ENCODE peak calls at places on chromosomes 4 and X, in ten cellular contexts. U, L, M, H, I, V, G, F, Q and W are unnamed samples.

GRCh38 chr4:72496119-72496518 is 72.9 kb downstream of the ADAMTS3 start:
- DNase-seq in I (no peak), M (no peak), L (no peak), U (no peak), G (peak), F (no peak), V (no peak), Q (peak), H (no peak), W (no peak)

GRCh38 chr4:115272185-115272584 is 158.8 kb upstream of the NDST4 start:
- DNase-seq in H (no peak), I (no peak), M (no peak), L (no peak), V (no peak), F (no peak), G (no peak), U (no peak), Q (no peak), W (no peak)

GRCh38 chrX:37785569-37785968 is 5.7 kb downstream of the CYBB start:
- DNase-seq in U (no peak), Q (peak), V (no peak), I (no peak), G (no peak), M (no peak), H (no peak), F (no peak), L (no peak), W (no peak)

GRCh38 chrX:30806187-30806728 is 82.8 kb downstream of the TAB3 start:
- DNase-seq in I (no peak), U (peak), G (no peak), M (no peak), F (no peak), Q (no peak), V (no peak), H (no peak), L (no peak), W (no peak)

GRCh38 chrX:14916017-14916674 is 42.9 kb downstream of the MOSPD2 start:
- DNase-seq in F (no peak), H (no peak), V (no peak), M (peak), L (no peak), Q (peak), G (peak), U (no peak), I (no peak), W (no peak)

GRCh38 chr4:22842360-22842759 is 149.6 kb downstream of the GBA3 start:
- DNase-seq in M (no peak), F (no peak), H (no peak), Q (no peak), I (no peak), L (no peak), U (no peak), G (no peak), V (no peak), W (no peak)

GRCh38 chr4:23033796-23034195 is 341.1 kb downstream of the GBA3 start:
- DNase-seq in H (no peak), M (peak), G (peak), U (no peak), F (no peak), I (no peak), Q (no peak), V (peak), L (no peak), W (no peak)

GRCh38 chr4:1170805-1171305 is 1.5 kb downstream of the SPON2 start:
- DNase-seq in H (no peak), G (no peak), L (no peak), Q (no peak), V (no peak), U (peak), I (no peak), M (no peak), F (peak), W (no peak)

GRCh38 chr4:78561677-78562076 is 10.1 kb downstream of the ANXA3 start:
- DNase-seq in F (no peak), V (no peak), Q (no peak), M (no peak), H (no peak), U (no peak), G (peak), L (no peak), I (no peak), W (no peak)

GRCh38 chr4:117983541-117984451 is 50.5 kb upstream of the NDST3 start:
- DNase-seq in H (no peak), U (no peak), L (no peak), I (no peak), F (no peak), M (peak), V (no peak), G (no peak), Q (no peak), W (no peak)

GRCh38 chr4:148076964-148077363 is 345.1 kb downstream of the ARHGAP10 start:
- DNase-seq in F (no peak), Q (peak), H (no peak), I (no peak), G (no peak), U (no peak), V (no peak), L (no peak), M (no peak), W (no peak)

GRCh38 chr4:184732126-184732525 is 1.8 kb downstream of the CENPU start:
- DNase-seq in Q (peak), G (peak), L (no peak), M (no peak), H (no peak), I (no peak), U (no peak), F (no peak), V (no peak), W (no peak)

GRCh38 chr4:103075894-103076776 is at the start of gene SLC9B2:
- DNase-seq in V (no peak), F (peak), G (peak), L (peak), Q (peak), H (peak), M (no peak), I (peak), U (peak), W (peak)

GRCh38 chrX:108914791-108915190 is 178.4 kb upstream of the IRS4 start:
- DNase-seq in V (no peak), Q (no peak), F (no peak), L (no peak), I (no peak), U (no peak), G (no peak), H (no peak), M (no peak), W (no peak)

GRCh38 chr4:29277381-29277780 is 1442.8 kb upstream of the PCDH7 start:
- DNase-seq in I (no peak), U (no peak), V (peak), M (peak), H (no peak), F (no peak), L (no peak), G (peak), Q (peak), W (no peak)

GRCh38 chr4:140156529-140157171 is 2.7 kb upstream of the MAML3 start:
- DNase-seq in L (no peak), M (no peak), H (no peak), F (no peak), Q (no peak), V (no peak), I (no peak), G (no peak), U (no peak), W (no peak)

GRCh38 chr4:104352211-104352610 is 142.5 kb downstream of the CXXC4 start:
- DNase-seq in V (no peak), H (no peak), I (no peak), G (no peak), M (no peak), F (no peak), U (no peak), L (no peak), Q (no peak), W (no peak)

GRCh38 chrX:85111347-85111746 is 107.7 kb downstream of the APOOL start:
- DNase-seq in F (no peak), M (no peak), L (no peak), V (no peak), U (no peak), I (no peak), G (peak), Q (peak), H (no peak), W (no peak)

GRCh38 chrX:51851507-51852085 is 41.8 kb upstream of the MAGED1 start:
- DNase-seq in G (no peak), H (no peak), F (no peak), M (no peak), Q (no peak), V (no peak), L (no peak), I (no peak), U (no peak), W (no peak)

GRCh38 chr4:114598191-114599121 is at the start of gene UGT8:
- DNase-seq in Q (peak), F (peak), M (no peak), H (peak), G (peak), L (peak), U (peak), V (no peak), I (peak), W (peak)

GRCh38 chr4:113024373-113024772 is 25.1 kb upstream of the ANK2 start:
- DNase-seq in F (no peak), Q (peak), I (no peak), L (no peak), U (no peak), H (no peak), M (no peak), G (no peak), V (no peak), W (no peak)

GRCh38 chr4:126427781-126428360 is 1113.1 kb downstream of the FAT4 start:
- DNase-seq in G (no peak), M (no peak), H (no peak), V (no peak), Q (no peak), U (no peak), F (no peak), L (no peak), I (no peak), W (no peak)

GRCh38 chr4:182809417-182810102 is 107.6 kb downstream of the DCTD start:
- DNase-seq in G (no peak), H (no peak), I (no peak), M (no peak), F (no peak), U (no peak), V (no peak), L (no peak), Q (no peak), W (peak)

GRCh38 chrX:153970398-153971123 is 1.1 kb downstream of the HCFC1 start:
- DNase-seq in M (peak), I (no peak), H (peak), Q (peak), U (no peak), G (peak), L (peak), V (no peak), F (no peak), W (no peak)

GRCh38 chrX:100381613-100382012 is 28.5 kb downstream of the PCDH19 start:
- DNase-seq in Q (peak), G (peak), H (no peak), I (no peak), V (no peak), M (no peak), U (no peak), F (no peak), L (no peak), W (no peak)

GRCh38 chr4:167020410-167020809 is 213.9 kb downstream of the SPOCK3 start:
- DNase-seq in H (no peak), Q (no peak), U (no peak), F (no peak), L (no peak), I (no peak), M (no peak), G (peak), V (no peak), W (peak)

GRCh38 chrX:108537005-108537404 is 97.4 kb downstream of the COL4A5 start:
- DNase-seq in I (no peak), U (no peak), L (no peak), V (no peak), G (peak), Q (peak), H (no peak), M (peak), F (no peak), W (peak)

GRCh38 chr4:144645621-144646522 is at the start of gene HHIP:
- DNase-seq in U (peak), F (peak), M (peak), L (peak), Q (peak), I (peak), V (no peak), H (peak), G (peak), W (peak)

GRCh38 chr4:9987749-9988346 is 33.4 kb downstream of the SLC2A9 start:
- DNase-seq in U (no peak), G (no peak), Q (no peak), L (no peak), I (no peak), F (no peak), H (no peak), V (no peak), M (no peak), W (no peak)

DNA sequence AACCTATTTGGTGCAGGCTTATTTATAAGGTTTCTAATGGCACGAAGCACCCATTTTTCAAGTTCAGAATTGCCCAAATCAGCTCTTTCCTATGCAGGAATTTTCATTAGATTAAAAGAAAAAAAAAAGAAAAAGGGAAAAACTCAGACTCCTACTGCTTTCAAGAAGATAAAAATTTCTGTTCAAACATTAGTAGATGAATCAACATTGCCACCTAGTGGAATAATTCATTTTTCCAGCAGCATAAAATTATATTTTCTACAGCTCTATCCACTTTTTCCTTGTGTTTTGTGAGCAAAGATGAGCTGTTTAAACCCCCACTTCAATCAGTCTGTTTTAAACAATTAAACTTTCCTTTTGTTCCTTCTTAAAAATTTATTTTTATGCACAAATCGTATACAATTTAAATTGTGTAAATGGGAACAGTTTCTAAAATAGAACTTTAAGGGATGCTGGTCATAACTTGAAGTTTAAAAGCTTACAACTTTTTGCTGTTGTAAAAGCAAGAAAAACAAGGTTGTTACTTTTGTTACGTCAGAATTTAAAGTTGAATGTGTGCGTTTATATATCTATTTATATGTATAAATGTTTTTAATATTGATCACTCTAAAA is 309.8 kb downstream of the ARAP2 start:
- DNase-seq in V (peak), M (peak), U (no peak), F (no peak), Q (peak), H (no peak), L (no peak), G (peak), I (no peak), W (no peak)
- TF ChIP-seq CTCF in V (peak), M (peak), U (peak), F (peak), Q (peak), H (no peak), L (peak), G (peak), I (peak), W (peak)

GRCh38 chrX:20506739-20507138 is 240.0 kb upstream of the RPS6KA3 start:
- DNase-seq in U (no peak), L (no peak), G (no peak), M (no peak), I (no peak), H (no peak), V (no peak), F (no peak), Q (no peak), W (no peak)
- TF ChIP-seq CTCF in U (no peak), L (no peak), G (peak), M (no peak), I (no peak), H (no peak), V (no peak), F (no peak), Q (no peak), W (no peak)

GRCh38 chr4:108172780-108173598 is 4.3 kb upstream of the LEF1 start:
- DNase-seq in Q (peak), G (peak), F (peak), M (peak), U (peak), V (no peak), L (peak), H (peak), I (peak), W (peak)
- TF ChIP-seq CTCF in Q (no peak), G (no peak), F (no peak), M (no peak), U (peak), V (no peak), L (no peak), H (no peak), I (no peak), W (no peak)

GRCh38 chrX:80181079-80181478 is 166.5 kb downstream of the TBX22 start:
- DNase-seq in L (no peak), M (no peak), V (no peak), Q (no peak), G (peak), U (no peak), H (peak), F (no peak), I (no peak), W (peak)
- TF ChIP-seq CTCF in L (peak), M (no peak), V (no peak), Q (peak), G (peak), U (peak), H (no peak), F (no peak), I (no peak), W (peak)

DNA sequence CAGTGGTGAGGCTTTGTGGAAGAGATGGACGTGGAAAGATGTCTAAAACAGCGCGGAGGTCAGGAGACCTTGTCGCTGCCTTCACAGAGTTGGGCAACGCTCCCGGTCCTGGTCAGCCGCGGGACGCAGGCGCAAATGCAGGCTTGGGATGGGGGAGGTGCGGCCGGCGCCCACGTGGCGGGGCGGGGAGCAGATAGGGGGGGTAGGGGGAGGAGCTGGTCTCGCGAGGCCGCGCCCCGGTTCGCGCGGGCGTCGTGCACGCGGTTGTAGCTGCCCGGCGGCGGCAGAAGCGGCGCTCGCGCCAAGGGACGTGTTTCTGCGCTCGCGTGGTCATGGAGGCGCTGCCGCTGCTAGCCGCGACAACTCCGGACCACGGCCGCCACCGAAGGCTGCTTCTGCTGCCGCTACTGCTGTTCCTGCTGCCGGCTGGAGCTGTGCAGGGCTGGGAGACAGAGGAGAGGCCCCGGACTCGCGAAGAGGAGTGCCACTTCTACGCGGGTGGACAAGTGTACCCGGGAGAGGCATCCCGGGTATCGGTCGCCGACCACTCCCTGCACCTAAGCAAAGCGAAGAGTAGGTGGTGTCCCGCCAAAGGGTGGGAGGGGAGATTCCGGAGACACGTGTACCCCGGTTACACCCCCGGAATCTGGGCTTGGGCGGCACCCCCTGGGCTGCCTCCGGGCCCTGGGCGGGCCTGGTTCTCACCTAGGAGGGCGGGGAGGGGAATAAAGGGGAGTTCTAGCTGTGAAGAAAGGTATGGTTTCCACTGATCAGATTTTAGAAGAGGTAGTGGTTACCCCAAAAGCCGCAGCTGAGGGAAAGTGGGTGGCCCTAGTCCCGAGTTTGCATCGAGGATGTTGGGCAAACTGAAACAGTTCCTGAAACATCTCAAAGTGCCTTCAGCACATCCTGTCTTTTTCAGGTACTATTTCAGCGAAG is at the start of gene PRDX4:
- DNase-seq in F (peak), H (peak), Q (peak), V (peak), M (peak), U (peak), G (peak), I (peak), L (peak), W (peak)
- TF ChIP-seq CTCF in F (no peak), H (no peak), Q (no peak), V (no peak), M (no peak), U (no peak), G (no peak), I (no peak), L (no peak), W (no peak)

GRCh38 chr4:122229857-122230256 is 77.7 kb downstream of the BLTP1 start:
- DNase-seq in V (no peak), M (no peak), F (no peak), I (no peak), U (no peak), Q (no peak), H (no peak), G (no peak), L (no peak), W (no peak)

GRCh38 chr4:122227202-122227601 is 75.1 kb downstream of the BLTP1 start:
- DNase-seq in H (no peak), U (no peak), I (no peak), G (no peak), Q (no peak), V (no peak), L (no peak), F (no peak), M (no peak), W (no peak)

GRCh38 chr4:122221322-122221721 is 69.2 kb downstream of the BLTP1 start:
- DNase-seq in L (no peak), I (no peak), H (no peak), F (no peak), G (no peak), V (no peak), Q (no peak), U (no peak), M (no peak), W (no peak)

GRCh38 chr4:122219356-122219755 is 67.2 kb downstream of the BLTP1 start:
- DNase-seq in G (no peak), U (no peak), I (no peak), F (no peak), V (no peak), Q (no peak), H (no peak), M (no peak), L (no peak), W (no peak)

GRCh38 chr4:122224348-122224747 is 72.2 kb downstream of the BLTP1 start:
- DNase-seq in Q (peak), U (no peak), I (no peak), L (no peak), F (no peak), H (no peak), M (peak), G (peak), V (no peak), W (peak)
- TF ChIP-seq CTCF in Q (peak), U (peak), I (no peak), L (no peak), F (no peak), H (no peak), M (peak), G (peak), V (peak), W (no peak)

GRCh38 chrX:119885554-119886428 is 9.9 kb upstream of the AKAP14 start:
- DNase-seq in L (no peak), G (peak), V (no peak), F (no peak), I (no peak), M (no peak), Q (peak), H (no peak), U (no peak), W (no peak)

DNA sequence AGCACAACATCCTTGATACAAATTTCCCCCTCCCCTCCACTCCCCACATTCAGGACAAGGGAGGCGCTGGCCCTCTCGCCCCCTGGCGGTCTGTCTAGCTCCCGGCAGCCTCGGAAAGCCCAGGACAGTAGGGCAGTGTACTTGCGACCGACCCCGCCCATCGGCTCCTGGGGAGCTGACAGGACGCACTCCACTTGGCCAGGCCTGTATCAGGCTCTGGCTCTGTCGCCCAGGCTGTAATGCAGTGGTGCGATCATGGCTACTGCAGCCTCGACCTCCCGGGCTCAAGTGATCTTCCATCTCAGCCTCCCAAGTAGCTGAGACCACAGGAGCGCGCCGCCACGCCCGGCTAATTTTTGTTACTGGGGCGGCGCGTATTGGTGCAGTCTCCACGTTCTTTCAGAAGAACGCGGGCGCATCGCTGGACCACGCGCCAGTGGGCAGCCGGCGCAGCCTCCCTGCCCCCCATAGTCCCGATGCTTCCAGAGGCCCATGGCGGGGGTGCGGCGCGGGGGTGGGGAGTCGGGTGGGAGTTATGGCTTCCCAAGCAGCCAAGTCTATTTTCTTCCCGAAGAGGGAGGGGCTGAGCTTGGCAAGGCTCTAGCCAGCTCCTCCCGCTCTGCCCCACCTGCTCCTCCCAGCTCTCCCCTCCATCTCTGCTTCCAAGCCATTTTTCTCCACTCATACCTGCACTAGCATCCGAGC is 7.8 kb upstream of the AKAP14 start:
- DNase-seq in Q (peak), V (no peak), I (peak), H (peak), U (peak), L (peak), G (no peak), F (peak), M (no peak), W (peak)
- TF ChIP-seq CTCF in Q (peak), V (peak), I (peak), H (peak), U (peak), L (peak), G (peak), F (peak), M (peak), W (peak)